ENCODE peak calls at places on chromosomes 12 and 14, in nine cellular contexts. S is activated CD4-positive, CD25-positive, alpha-beta regulatory T cell treated with anti-CD3 and anti-CD28 coated beads, Interleukin-2, amount 50 U/mL, for 72 hours; K is GM23248; G is iris pigment epithelial cell; P is T follicular helper cell; Q is mucosa of descending colon; B is cerebellar cortex; L is GM04503; H is MG63. J is an unnamed sample.

GRCh38 chr14:24818054-24818822 is 184.2 kb upstream of the GZMB start:
- DNase-seq in K (no peak), G (no peak), H (no peak), B (no peak), L (no peak), P (no peak), S (no peak), Q (peak), J (no peak)

GRCh38 chr14:60637490-60638452 is 11.5 kb downstream of the SIX1 start:
- DNase-seq in H (no peak), S (no peak), Q (no peak), P (no peak), G (peak), L (no peak), K (peak), B (no peak), J (no peak)

GRCh38 chr12:101839324-101840283 is 8.8 kb upstream of the GNPTAB start:
- DNase-seq in Q (peak), S (peak), K (peak), P (peak), B (peak), G (peak), H (peak), L (no peak), J (peak)

GRCh38 chr14:78018283-78018682 is 151.9 kb upstream of the NRXN3 start:
- DNase-seq in L (no peak), G (no peak), S (no peak), Q (no peak), B (no peak), P (no peak), K (no peak), H (no peak), J (no peak)

GRCh38 chr14:75519826-75520692 is 2.2 kb upstream of the BATF start:
- DNase-seq in L (peak), H (no peak), G (peak), B (no peak), S (no peak), K (peak), Q (no peak), P (no peak), J (peak)

GRCh38 chr12:95532851-95533250 is 18.4 kb downstream of the USP44 start:
- DNase-seq in L (no peak), P (no peak), H (no peak), S (no peak), K (peak), Q (no peak), G (peak), B (no peak), J (peak)

GRCh38 chr14:77076118-77076631 is 21.9 kb upstream of the CIPC start:
- DNase-seq in S (no peak), L (no peak), B (no peak), H (no peak), Q (no peak), G (peak), P (no peak), K (no peak), J (peak)

GRCh38 chr12:26704684-26705475 is 128.1 kb downstream of the ITPR2 start:
- DNase-seq in K (peak), G (peak), B (peak), P (no peak), Q (no peak), L (no peak), H (no peak), S (no peak), J (peak)

GRCh38 chr12:75452675-75453330 is 27.8 kb upstream of the GLIPR1 start:
- DNase-seq in L (no peak), K (peak), B (no peak), G (peak), S (no peak), Q (no peak), P (no peak), H (peak), J (peak)